ENCODE peak calls at places on chromosomes 3 and 15, in nine cellular contexts. One of them, this sample, is unnamed.

GRCh38 chr15:91456251-91456718 is 356.2 kb downstream of the SV2B start:
- DNase-seq in lower leg skin: no peak
- DNase-seq in ACHN: peak; percentile 70
- DNase-seq in activated CD4-positive, alpha-beta T cell treated with anti-CD3 and anti-CD28 coated beads for 24 hours: no peak
- DNase-seq in omental fat pad: no peak
- DNase-seq in occipital lobe: no peak
- DNase-seq in progenitor cell of endocrine pancreas: no peak
- DNase-seq in NCI-H524: no peak
- DNase-seq in left ventricle myocardium inferior: no peak
- DNase-seq in this sample: no peak

GRCh38 chr15:52709172-52709979 is 30.2 kb upstream of the ATOSA start:
- DNase-seq in lower leg skin: peak; percentile 58
- DNase-seq in ACHN: no peak
- DNase-seq in activated CD4-positive, alpha-beta T cell treated with anti-CD3 and anti-CD28 coated beads for 24 hours: no peak
- DNase-seq in omental fat pad: no peak
- DNase-seq in occipital lobe: no peak
- DNase-seq in progenitor cell of endocrine pancreas: peak; percentile 17
- DNase-seq in NCI-H524: no peak
- DNase-seq in left ventricle myocardium inferior: no peak
- DNase-seq in this sample: peak; percentile 17

GRCh38 chr3:124514681-124515080 is 215.6 kb upstream of the UMPS start:
- DNase-seq in lower leg skin: no peak
- DNase-seq in ACHN: peak; percentile 48
- DNase-seq in activated CD4-positive, alpha-beta T cell treated with anti-CD3 and anti-CD28 coated beads for 24 hours: no peak
- DNase-seq in omental fat pad: no peak
- DNase-seq in occipital lobe: no peak
- DNase-seq in progenitor cell of endocrine pancreas: no peak
- DNase-seq in NCI-H524: no peak
- DNase-seq in left ventricle myocardium inferior: no peak
- DNase-seq in this sample: no peak

GRCh38 chr3:165669967-165670366 is 167.3 kb downstream of the BCHE start:
- DNase-seq in lower leg skin: no peak
- DNase-seq in ACHN: no peak
- DNase-seq in activated CD4-positive, alpha-beta T cell treated with anti-CD3 and anti-CD28 coated beads for 24 hours: no peak
- DNase-seq in omental fat pad: no peak
- DNase-seq in occipital lobe: no peak
- DNase-seq in progenitor cell of endocrine pancreas: no peak
- DNase-seq in NCI-H524: no peak
- DNase-seq in left ventricle myocardium inferior: no peak
- DNase-seq in this sample: no peak

GRCh38 chr3:22587446-22587845 is 615.7 kb upstream of the UBE2E2 start:
- DNase-seq in lower leg skin: no peak
- DNase-seq in ACHN: no peak
- DNase-seq in activated CD4-positive, alpha-beta T cell treated with anti-CD3 and anti-CD28 coated beads for 24 hours: no peak
- DNase-seq in omental fat pad: no peak
- DNase-seq in occipital lobe: no peak
- DNase-seq in progenitor cell of endocrine pancreas: no peak
- DNase-seq in NCI-H524: peak; percentile 92
- DNase-seq in left ventricle myocardium inferior: no peak
- DNase-seq in this sample: no peak

GRCh38 chr3:187770224-187770623 is 25.0 kb upstream of the BCL6 start:
- DNase-seq in lower leg skin: no peak
- DNase-seq in ACHN: no peak
- DNase-seq in activated CD4-positive, alpha-beta T cell treated with anti-CD3 and anti-CD28 coated beads for 24 hours: peak; percentile 15
- DNase-seq in omental fat pad: no peak
- DNase-seq in occipital lobe: no peak
- DNase-seq in progenitor cell of endocrine pancreas: no peak
- DNase-seq in NCI-H524: no peak
- DNase-seq in left ventricle myocardium inferior: no peak
- DNase-seq in this sample: no peak

GRCh38 chr3:112653209-112653871 is 12.4 kb upstream of the CCDC80 start:
- DNase-seq in lower leg skin: no peak
- DNase-seq in ACHN: peak; percentile 93
- DNase-seq in activated CD4-positive, alpha-beta T cell treated with anti-CD3 and anti-CD28 coated beads for 24 hours: no peak
- DNase-seq in omental fat pad: no peak
- DNase-seq in occipital lobe: no peak
- DNase-seq in progenitor cell of endocrine pancreas: no peak
- DNase-seq in NCI-H524: no peak
- DNase-seq in left ventricle myocardium inferior: no peak
- DNase-seq in this sample: no peak

GRCh38 chr3:55402886-55403605 is 84.1 kb downstream of the WNT5A start:
- DNase-seq in lower leg skin: no peak
- DNase-seq in ACHN: no peak
- DNase-seq in activated CD4-positive, alpha-beta T cell treated with anti-CD3 and anti-CD28 coated beads for 24 hours: no peak
- DNase-seq in omental fat pad: no peak
- DNase-seq in occipital lobe: no peak
- DNase-seq in progenitor cell of endocrine pancreas: no peak
- DNase-seq in NCI-H524: no peak
- DNase-seq in left ventricle myocardium inferior: no peak
- DNase-seq in this sample: no peak

GRCh38 chr3:42120866-42121265 is 29.7 kb downstream of the TRAK1 start:
- DNase-seq in lower leg skin: no peak
- DNase-seq in ACHN: no peak
- DNase-seq in activated CD4-positive, alpha-beta T cell treated with anti-CD3 and anti-CD28 coated beads for 24 hours: no peak
- DNase-seq in omental fat pad: no peak
- DNase-seq in occipital lobe: no peak
- DNase-seq in progenitor cell of endocrine pancreas: no peak
- DNase-seq in NCI-H524: peak; percentile 10
- DNase-seq in left ventricle myocardium inferior: no peak
- DNase-seq in this sample: no peak

GRCh38 chr3:151282921-151283320 is 4.6 kb upstream of the P2RY14 start:
- DNase-seq in lower leg skin: no peak
- DNase-seq in ACHN: peak; percentile 46
- DNase-seq in activated CD4-positive, alpha-beta T cell treated with anti-CD3 and anti-CD28 coated beads for 24 hours: no peak
- DNase-seq in omental fat pad: no peak
- DNase-seq in occipital lobe: no peak
- DNase-seq in progenitor cell of endocrine pancreas: no peak
- DNase-seq in NCI-H524: peak; percentile 62
- DNase-seq in left ventricle myocardium inferior: no peak
- DNase-seq in this sample: peak; percentile 42

GRCh38 chr15:41416162-41416741 is 643 bp upstream of the RTF1 start:
- DNase-seq in lower leg skin: no peak
- DNase-seq in ACHN: no peak
- DNase-seq in activated CD4-positive, alpha-beta T cell treated with anti-CD3 and anti-CD28 coated beads for 24 hours: no peak
- DNase-seq in omental fat pad: no peak
- DNase-seq in occipital lobe: no peak
- DNase-seq in progenitor cell of endocrine pancreas: no peak
- DNase-seq in NCI-H524: no peak
- DNase-seq in left ventricle myocardium inferior: no peak
- DNase-seq in this sample: no peak

GRCh38 chr15:64844576-64845140 is 2.9 kb downstream of the PLEKHO2 start:
- DNase-seq in lower leg skin: no peak
- DNase-seq in ACHN: no peak
- DNase-seq in activated CD4-positive, alpha-beta T cell treated with anti-CD3 and anti-CD28 coated beads for 24 hours: no peak
- DNase-seq in omental fat pad: no peak
- DNase-seq in occipital lobe: no peak
- DNase-seq in progenitor cell of endocrine pancreas: no peak
- DNase-seq in NCI-H524: no peak
- DNase-seq in left ventricle myocardium inferior: no peak
- DNase-seq in this sample: no peak

GRCh38 chr3:194344012-194344411 is 7.1 kb downstream of the CPN2 start:
- DNase-seq in lower leg skin: peak; percentile 53
- DNase-seq in ACHN: peak; percentile 56
- DNase-seq in activated CD4-positive, alpha-beta T cell treated with anti-CD3 and anti-CD28 coated beads for 24 hours: peak; percentile 65
- DNase-seq in omental fat pad: peak; percentile 86
- DNase-seq in occipital lobe: peak; percentile 32
- DNase-seq in progenitor cell of endocrine pancreas: peak; percentile 73
- DNase-seq in NCI-H524: peak; percentile 70
- DNase-seq in left ventricle myocardium inferior: peak; percentile 77
- DNase-seq in this sample: peak; percentile 66

GRCh38 chr3:55060921-55061555 is 133.2 kb upstream of the LRTM1 start:
- DNase-seq in lower leg skin: no peak
- DNase-seq in ACHN: no peak
- DNase-seq in activated CD4-positive, alpha-beta T cell treated with anti-CD3 and anti-CD28 coated beads for 24 hours: no peak
- DNase-seq in omental fat pad: no peak
- DNase-seq in occipital lobe: no peak
- DNase-seq in progenitor cell of endocrine pancreas: no peak
- DNase-seq in NCI-H524: peak; percentile 7
- DNase-seq in left ventricle myocardium inferior: no peak
- DNase-seq in this sample: no peak

This sample was measured in GM18507.